ENCODE peak calls at places on chromosomes 11 and 22, in nine cellular contexts. One of them, this sample, is unnamed.
A peak's percentile ranks its signal among the peaks of the same experiment; 100 is the strongest.

GRCh38 chr11:830295-831131 is 2.2 kb upstream of the CD151 start:
- DNase-seq in HFF-Myc: no peak
- DNase-seq in AG09309: no peak
- DNase-seq in astrocyte of the spinal cord: peak; percentile 66
- DNase-seq in RCC 7860: no peak
- DNase-seq in frontal cortex: no peak
- DNase-seq in amniotic stem cell: no peak
- DNase-seq in Ammon's horn: no peak
- DNase-seq in A549: no peak
- DNase-seq in this sample: no peak

GRCh38 chr11:12053606-12054361 is 45.4 kb upstream of the DKK3 start:
- DNase-seq in HFF-Myc: no peak
- DNase-seq in AG09309: no peak
- DNase-seq in astrocyte of the spinal cord: no peak
- DNase-seq in RCC 7860: no peak
- DNase-seq in frontal cortex: no peak
- DNase-seq in amniotic stem cell: no peak
- DNase-seq in Ammon's horn: no peak
- DNase-seq in A549: no peak
- DNase-seq in this sample: no peak

GRCh38 chr11:62025429-62026105 is 58.1 kb upstream of the FTH1 start:
- DNase-seq in HFF-Myc: peak; percentile 92
- DNase-seq in AG09309: peak; percentile 95
- DNase-seq in astrocyte of the spinal cord: peak; percentile 82
- DNase-seq in RCC 7860: peak; percentile 81
- DNase-seq in frontal cortex: no peak
- DNase-seq in amniotic stem cell: peak; percentile 26
- DNase-seq in Ammon's horn: peak; percentile 71
- DNase-seq in A549: peak; percentile 86
- DNase-seq in this sample: peak; percentile 99

GRCh38 chr22:47157486-47158270 is 395.2 kb downstream of the TBC1D22A start:
- DNase-seq in HFF-Myc: no peak
- DNase-seq in AG09309: no peak
- DNase-seq in astrocyte of the spinal cord: no peak
- DNase-seq in RCC 7860: no peak
- DNase-seq in frontal cortex: no peak
- DNase-seq in amniotic stem cell: no peak
- DNase-seq in Ammon's horn: no peak
- DNase-seq in A549: no peak
- DNase-seq in this sample: no peak

GRCh38 chr22:27329966-27330645 is 471.4 kb downstream of the MN1 start:
- DNase-seq in HFF-Myc: no peak
- DNase-seq in AG09309: no peak
- DNase-seq in astrocyte of the spinal cord: no peak
- DNase-seq in RCC 7860: no peak
- DNase-seq in frontal cortex: no peak
- DNase-seq in amniotic stem cell: no peak
- DNase-seq in Ammon's horn: no peak
- DNase-seq in A549: no peak
- DNase-seq in this sample: no peak

GRCh38 chr11:120334894-120335462 is 1.2 kb upstream of the ARHGEF12 start:
- DNase-seq in HFF-Myc: peak; percentile 85
- DNase-seq in AG09309: peak; percentile 77
- DNase-seq in astrocyte of the spinal cord: peak; percentile 90
- DNase-seq in RCC 7860: peak; percentile 47
- DNase-seq in frontal cortex: peak; percentile 74
- DNase-seq in amniotic stem cell: peak; percentile 39
- DNase-seq in Ammon's horn: peak; percentile 86
- DNase-seq in A549: peak; percentile 40
- DNase-seq in this sample: peak; percentile 65

GRCh38 chr22:38153821-38154562 is 27.6 kb downstream of the PLA2G6 start:
- DNase-seq in HFF-Myc: no peak
- DNase-seq in AG09309: no peak
- DNase-seq in astrocyte of the spinal cord: no peak
- DNase-seq in RCC 7860: no peak
- DNase-seq in frontal cortex: no peak
- DNase-seq in amniotic stem cell: no peak
- DNase-seq in Ammon's horn: no peak
- DNase-seq in A549: no peak
- DNase-seq in this sample: no peak

GRCh38 chr22:48863965-48864538 is 963.6 kb downstream of the BRD1 start:
- DNase-seq in HFF-Myc: no peak
- DNase-seq in AG09309: no peak
- DNase-seq in astrocyte of the spinal cord: no peak
- DNase-seq in RCC 7860: no peak
- DNase-seq in frontal cortex: no peak
- DNase-seq in amniotic stem cell: no peak
- DNase-seq in Ammon's horn: no peak
- DNase-seq in A549: no peak
- DNase-seq in this sample: no peak

GRCh38 chr11:67355023-67355793 is 1.9 kb upstream of the POLD4 start:
- DNase-seq in HFF-Myc: no peak
- DNase-seq in AG09309: no peak
- DNase-seq in astrocyte of the spinal cord: no peak
- DNase-seq in RCC 7860: no peak
- DNase-seq in frontal cortex: no peak
- DNase-seq in amniotic stem cell: no peak
- DNase-seq in Ammon's horn: no peak
- DNase-seq in A549: peak; percentile 11
- DNase-seq in this sample: no peak

GRCh38 chr11:250740-251299 is 14.0 kb downstream of the PSMD13 start:
- DNase-seq in HFF-Myc: no peak
- DNase-seq in AG09309: no peak
- DNase-seq in astrocyte of the spinal cord: peak; percentile 51
- DNase-seq in RCC 7860: no peak
- DNase-seq in frontal cortex: no peak
- DNase-seq in amniotic stem cell: no peak
- DNase-seq in Ammon's horn: peak; percentile 64
- DNase-seq in A549: peak; percentile 30
- DNase-seq in this sample: peak; percentile 40

GRCh38 chr11:19817265-19817851 is 104.7 kb downstream of the NAV2 start:
- DNase-seq in HFF-Myc: no peak
- DNase-seq in AG09309: no peak
- DNase-seq in astrocyte of the spinal cord: no peak
- DNase-seq in RCC 7860: no peak
- DNase-seq in frontal cortex: no peak
- DNase-seq in amniotic stem cell: no peak
- DNase-seq in Ammon's horn: peak; percentile 14
- DNase-seq in A549: no peak
- DNase-seq in this sample: no peak

GRCh38 chr22:27420817-27421361 is 380.7 kb downstream of the MN1 start:
- DNase-seq in HFF-Myc: peak; percentile 63
- DNase-seq in AG09309: peak; percentile 67
- DNase-seq in astrocyte of the spinal cord: peak; percentile 98
- DNase-seq in RCC 7860: peak; percentile 26
- DNase-seq in frontal cortex: peak; percentile 17
- DNase-seq in amniotic stem cell: peak; percentile 61
- DNase-seq in Ammon's horn: peak; percentile 55
- DNase-seq in A549: no peak
- DNase-seq in this sample: no peak

GRCh38 chr11:32310218-32310601 is 125.1 kb downstream of the WT1 start:
- DNase-seq in HFF-Myc: no peak
- DNase-seq in AG09309: no peak
- DNase-seq in astrocyte of the spinal cord: no peak
- DNase-seq in RCC 7860: no peak
- DNase-seq in frontal cortex: no peak
- DNase-seq in amniotic stem cell: no peak
- DNase-seq in Ammon's horn: no peak
- DNase-seq in A549: no peak
- DNase-seq in this sample: no peak

GRCh38 chr11:28090052-28090749 is 17.8 kb downstream of the KIF18A start:
- DNase-seq in HFF-Myc: no peak
- DNase-seq in AG09309: no peak
- DNase-seq in astrocyte of the spinal cord: peak; percentile 41
- DNase-seq in RCC 7860: no peak
- DNase-seq in frontal cortex: no peak
- DNase-seq in amniotic stem cell: no peak
- DNase-seq in Ammon's horn: no peak
- DNase-seq in A549: no peak
- DNase-seq in this sample: no peak

GRCh38 chr22:50603511-50604255 is 3.1 kb downstream of the MAPK8IP2 start:
- DNase-seq in HFF-Myc: no peak
- DNase-seq in AG09309: no peak
- DNase-seq in astrocyte of the spinal cord: no peak
- DNase-seq in RCC 7860: no peak
- DNase-seq in frontal cortex: no peak
- DNase-seq in amniotic stem cell: no peak
- DNase-seq in Ammon's horn: no peak
- DNase-seq in A549: no peak
- DNase-seq in this sample: no peak

GRCh38 chr11:44564653-44565007 is 833 bp upstream of the CD82 start:
- DNase-seq in HFF-Myc: no peak
- DNase-seq in AG09309: peak; percentile 57
- DNase-seq in astrocyte of the spinal cord: peak; percentile 86
- DNase-seq in RCC 7860: peak; percentile 68
- DNase-seq in frontal cortex: no peak
- DNase-seq in amniotic stem cell: peak; percentile 75
- DNase-seq in Ammon's horn: peak; percentile 62
- DNase-seq in A549: peak; percentile 35
- DNase-seq in this sample: peak; percentile 56

GRCh38 chr11:120513436-120514315 is 2.1 kb downstream of the GRIK4 start:
- DNase-seq in HFF-Myc: no peak
- DNase-seq in AG09309: no peak
- DNase-seq in astrocyte of the spinal cord: no peak
- DNase-seq in RCC 7860: no peak
- DNase-seq in frontal cortex: peak; percentile 44
- DNase-seq in amniotic stem cell: no peak
- DNase-seq in Ammon's horn: peak; percentile 37
- DNase-seq in A549: no peak
- DNase-seq in this sample: no peak

GRCh38 chr11:44880511-44880910 is 70.2 kb downstream of the TP53I11 start:
- DNase-seq in HFF-Myc: no peak
- DNase-seq in AG09309: no peak
- DNase-seq in astrocyte of the spinal cord: no peak
- DNase-seq in RCC 7860: no peak
- DNase-seq in frontal cortex: no peak
- DNase-seq in amniotic stem cell: no peak
- DNase-seq in Ammon's horn: no peak
- DNase-seq in A549: no peak
- DNase-seq in this sample: no peak

GRCh38 chr22:19289475-19290161 is 1.9 kb downstream of the CLTCL1 start:
- DNase-seq in HFF-Myc: no peak
- DNase-seq in AG09309: peak; percentile 40
- DNase-seq in astrocyte of the spinal cord: peak; percentile 89
- DNase-seq in RCC 7860: peak; percentile 90
- DNase-seq in frontal cortex: no peak
- DNase-seq in amniotic stem cell: no peak
- DNase-seq in Ammon's horn: no peak
- DNase-seq in A549: no peak
- DNase-seq in this sample: no peak

GRCh38 chr11:6855971-6856542 is 6.8 kb upstream of the OR10A2 start:
- DNase-seq in HFF-Myc: no peak
- DNase-seq in AG09309: peak; percentile 25
- DNase-seq in astrocyte of the spinal cord: peak; percentile 8
- DNase-seq in RCC 7860: peak; percentile 51
- DNase-seq in frontal cortex: no peak
- DNase-seq in amniotic stem cell: peak; percentile 19
- DNase-seq in Ammon's horn: no peak
- DNase-seq in A549: no peak
- DNase-seq in this sample: no peak

GRCh38 chr22:23786261-23786710 is 480 bp upstream of the SMARCB1 start:
- DNase-seq in HFF-Myc: no peak
- DNase-seq in AG09309: no peak
- DNase-seq in astrocyte of the spinal cord: no peak
- DNase-seq in RCC 7860: no peak
- DNase-seq in frontal cortex: no peak
- DNase-seq in amniotic stem cell: no peak
- DNase-seq in Ammon's horn: no peak
- DNase-seq in A549: no peak
- DNase-seq in this sample: no peak

GRCh38 chr11:113351061-113351460 is 36.5 kb upstream of the ANKK1 start:
- DNase-seq in HFF-Myc: no peak
- DNase-seq in AG09309: no peak
- DNase-seq in astrocyte of the spinal cord: no peak
- DNase-seq in RCC 7860: no peak
- DNase-seq in frontal cortex: no peak
- DNase-seq in amniotic stem cell: no peak
- DNase-seq in Ammon's horn: no peak
- DNase-seq in A549: no peak
- DNase-seq in this sample: no peak

GRCh38 chr11:123261345-123262106 is 66.5 kb upstream of the CLMP start:
- DNase-seq in HFF-Myc: peak; percentile 35
- DNase-seq in AG09309: no peak
- DNase-seq in astrocyte of the spinal cord: peak; percentile 76
- DNase-seq in RCC 7860: peak; percentile 46
- DNase-seq in frontal cortex: peak; percentile 15
- DNase-seq in amniotic stem cell: peak; percentile 52
- DNase-seq in Ammon's horn: peak; percentile 81
- DNase-seq in A549: peak; percentile 71
- DNase-seq in this sample: no peak

GRCh38 chr11:111355956-111356659 is 23.0 kb downstream of the POU2AF1 start:
- DNase-seq in HFF-Myc: no peak
- DNase-seq in AG09309: no peak
- DNase-seq in astrocyte of the spinal cord: no peak
- DNase-seq in RCC 7860: no peak
- DNase-seq in frontal cortex: no peak
- DNase-seq in amniotic stem cell: no peak
- DNase-seq in Ammon's horn: no peak
- DNase-seq in A549: no peak
- DNase-seq in this sample: no peak

GRCh38 chr11:121589946-121590537 is 137.3 kb upstream of the SORL1-AS1 start:
- DNase-seq in HFF-Myc: no peak
- DNase-seq in AG09309: no peak
- DNase-seq in astrocyte of the spinal cord: no peak
- DNase-seq in RCC 7860: no peak
- DNase-seq in frontal cortex: no peak
- DNase-seq in amniotic stem cell: no peak
- DNase-seq in Ammon's horn: peak; percentile 72
- DNase-seq in A549: no peak
- DNase-seq in this sample: no peak

This sample was measured in AML-193.